ENCODE peak calls at places on chromosome 2, in seven cellular contexts. N is tibial nerve; A is spleen; R is astrocyte; L is right cardiac atrium; I is small intestine; Y is CD4-positive, alpha-beta memory T cell. O is an unnamed sample.

GRCh38 chr2:240670402-240670801 is 12.3 kb downstream of the AQP12B start:
- DNase-seq in N (no peak), A (no peak), R (no peak), L (no peak), I (no peak), Y (no peak), O (no peak)

GRCh38 chr2:105795575-105795934 is 50.8 kb downstream of the NCK2 start:
- DNase-seq in N (no peak), A (no peak), R (no peak), L (no peak), I (no peak), Y (no peak), O (no peak)

GRCh38 chr2:112706170-112706664 is 14.6 kb upstream of the NT5DC4 start:
- DNase-seq in N (no peak), A (no peak), R (peak; percentile 96), L (no peak), I (peak; percentile 38), Y (peak; percentile 71), O (no peak)

GRCh38 chr2:196653843-196654242 is 14.3 kb downstream of the CCDC150 start:
- DNase-seq in N (no peak), A (no peak), R (no peak), L (no peak), I (no peak), Y (no peak), O (no peak)

GRCh38 chr2:65300134-65300771 is 72.6 kb downstream of the ACTR2 start:
- DNase-seq in N (peak; percentile 74), A (no peak), R (peak; percentile 77), L (peak; percentile 94), I (no peak), Y (no peak), O (peak; percentile 27)

GRCh38 chr2:188199716-188200128 is 92.0 kb upstream of the GULP1 start:
- DNase-seq in N (no peak), A (no peak), R (peak; percentile 98), L (no peak), I (no peak), Y (no peak), O (no peak)

GRCh38 chr2:102703748-102704147 is 58.1 kb upstream of the TMEM182 start:
- DNase-seq in N (no peak), A (no peak), R (peak; percentile 2), L (no peak), I (peak; percentile 66), Y (no peak), O (no peak)

GRCh38 chr2:79369127-79369526 is 143.7 kb upstream of the CTNNA2 start:
- DNase-seq in N (no peak), A (no peak), R (no peak), L (no peak), I (no peak), Y (no peak), O (no peak)

GRCh38 chr2:50582164-50582563 is 449.8 kb downstream of the NRXN1 start:
- DNase-seq in N (no peak), A (peak; percentile 62), R (no peak), L (peak; percentile 13), I (peak; percentile 64), Y (no peak), O (no peak)

GRCh38 chr2:125745514-125745913 is 910.4 kb upstream of the GYPC start:
- DNase-seq in N (no peak), A (no peak), R (no peak), L (no peak), I (peak; percentile 37), Y (no peak), O (no peak)

GRCh38 chr2:35830833-35831232 is 524.7 kb upstream of the CRIM1 start:
- DNase-seq in N (no peak), A (no peak), R (no peak), L (no peak), I (no peak), Y (no peak), O (no peak)

GRCh38 chr2:203328735-203329549 is 748 bp downstream of the ABI2 start:
- DNase-seq in N (no peak), A (peak; percentile 81), R (peak; percentile 13), L (peak; percentile 66), I (peak; percentile 9), Y (peak; percentile 31), O (no peak)

GRCh38 chr2:32902986-32903385 is 43.8 kb upstream of the LTBP1 start:
- DNase-seq in N (no peak), A (no peak), R (no peak), L (no peak), I (no peak), Y (no peak), O (no peak)

GRCh38 chr2:74205113-74205512 is 6.7 kb downstream of the MTHFD2 start:
- DNase-seq in N (no peak), A (no peak), R (no peak), L (no peak), I (peak; percentile 78), Y (no peak), O (no peak)

GRCh38 chr2:23546913-23547312 is 161.9 kb downstream of the KLHL29 start:
- DNase-seq in N (no peak), A (no peak), R (no peak), L (peak; percentile 22), I (no peak), Y (no peak), O (no peak)

GRCh38 chr2:105388971-105389381 is 9.9 kb downstream of the FHL2 start:
- DNase-seq in N (no peak), A (no peak), R (peak; percentile 99), L (no peak), I (no peak), Y (no peak), O (no peak)

GRCh38 chr2:164882276-164882675 is 40.7 kb upstream of the COBLL1 start:
- DNase-seq in N (no peak), A (no peak), R (peak; percentile 16), L (peak; percentile 52), I (peak; percentile 11), Y (no peak), O (no peak)

GRCh38 chr2:236169151-236169721 is 1.1 kb upstream of the GBX2 start:
- DNase-seq in N (no peak), A (peak; percentile 37), R (no peak), L (no peak), I (no peak), Y (no peak), O (no peak)

GRCh38 chr2:72973566-72974435 is 56.5 kb downstream of the EMX1 start:
- DNase-seq in N (no peak), A (no peak), R (peak; percentile 9), L (peak; percentile 65), I (peak; percentile 55), Y (peak; percentile 32), O (no peak)

GRCh38 chr2:26086155-26086634 is 52.3 kb downstream of the RAB10 start:
- DNase-seq in N (no peak), A (no peak), R (peak; percentile 96), L (no peak), I (no peak), Y (peak; percentile 9), O (no peak)

GRCh38 chr2:232781765-232782164 is 5.4 kb upstream of the KCNJ13 start:
- DNase-seq in N (no peak), A (no peak), R (peak; percentile 85), L (no peak), I (peak; percentile 93), Y (peak; percentile 35), O (no peak)

GRCh38 chr2:176080540-176081355 is 3.0 kb downstream of the EVX2 start:
- DNase-seq in N (no peak), A (no peak), R (no peak), L (peak; percentile 61), I (no peak), Y (no peak), O (no peak)

DNA sequence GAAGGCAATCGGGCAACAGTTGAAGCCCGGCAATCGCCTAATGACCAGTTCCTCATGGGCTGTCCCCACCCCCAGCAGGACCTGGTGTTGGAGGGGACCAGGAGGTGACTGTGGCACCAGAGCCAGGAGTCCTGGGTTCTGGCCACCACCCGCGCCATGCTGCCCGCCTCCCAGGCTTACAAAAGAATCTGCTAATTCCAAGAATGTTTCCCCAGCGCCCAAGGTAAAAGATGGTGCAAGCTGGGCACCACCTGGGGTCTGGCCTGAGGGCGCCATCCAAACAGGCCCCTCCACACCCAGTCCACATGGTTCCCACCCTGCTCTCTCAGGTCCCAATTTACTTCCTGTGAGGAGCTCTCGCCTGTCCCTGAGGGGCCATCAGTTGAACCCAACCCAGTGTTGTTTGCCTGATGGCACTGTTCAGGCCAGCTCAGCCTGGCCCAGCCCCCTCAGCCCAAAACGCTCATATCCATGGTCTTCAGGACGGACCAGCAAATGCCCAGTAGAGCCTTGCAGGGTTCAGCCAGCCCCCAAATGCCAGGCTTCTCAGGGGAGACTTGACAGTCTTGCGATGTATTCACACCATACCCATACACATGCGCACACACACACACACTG is 5.1 kb downstream of the SDC1 start:
- DNase-seq in N (no peak), A (peak; percentile 58), R (no peak), L (no peak), I (no peak), Y (no peak), O (no peak)
- H3K4me1 ChIP-seq in N (no peaks in the 10 kb centered on the region), A (peaks cover 23% of the 10 kb centered on the region), R (peaks cover 26% of the 10 kb centered on the region), L (no peaks in the 10 kb centered on the region), I (peaks cover 2% of the 10 kb centered on the region), Y (peaks cover 7% of the 10 kb centered on the region), O (peaks cover 3% of the 10 kb centered on the region)

GRCh38 chr2:55010149-55010591 is 40.1 kb downstream of the RTN4 start:
- DNase-seq in N (no peak), A (peak; percentile 82), R (peak; percentile 40), L (peak; percentile 49), I (peak; percentile 93), Y (peak; percentile 73), O (peak; percentile 35)

GRCh38 chr2:55012648-55013484 is 37.4 kb downstream of the RTN4 start:
- DNase-seq in N (no peak), A (no peak), R (no peak), L (no peak), I (no peak), Y (no peak), O (no peak)

GRCh38 chr2:55011741-55012574 is 38.3 kb downstream of the RTN4 start:
- DNase-seq in N (no peak), A (no peak), R (no peak), L (no peak), I (no peak), Y (no peak), O (no peak)

GRCh38 chr2:55010915-55011314 is 39.3 kb downstream of the RTN4 start:
- DNase-seq in N (no peak), A (no peak), R (no peak), L (peak; percentile 46), I (no peak), Y (no peak), O (no peak)

GRCh38 chr2:55009277-55010055 is 40.8 kb downstream of the RTN4 start:
- DNase-seq in N (no peak), A (no peak), R (no peak), L (no peak), I (peak; percentile 44), Y (peak; percentile 46), O (no peak)
- H3K4me1 ChIP-seq in N (no peaks in the 10 kb centered on the region), A (peaks cover 99% of the 10 kb centered on the region), R (peaks cover 30% of the 10 kb centered on the region), L (peaks cover 6% of the 10 kb centered on the region), I (peaks cover 17% of the 10 kb centered on the region), Y (peaks cover 80% of the 10 kb centered on the region), O (peaks cover under 1% of the 10 kb centered on the region)

GRCh38 chr2:127810156-127810636 is 775 bp downstream of the WDR33 start:
- DNase-seq in N (no peak), A (no peak), R (peak; percentile 16), L (no peak), I (peak; percentile 40), Y (no peak), O (no peak)
- H3K4me1 ChIP-seq in N (peaks cover 3% of the 10 kb centered on the region), A (peaks cover 63% of the 10 kb centered on the region), R (peaks cover 9% of the 10 kb centered on the region), L (peaks cover 4% of the 10 kb centered on the region), I (peaks cover 10% of the 10 kb centered on the region), Y (peaks cover 52% of the 10 kb centered on the region), O (peaks cover 26% of the 10 kb centered on the region)

DNA sequence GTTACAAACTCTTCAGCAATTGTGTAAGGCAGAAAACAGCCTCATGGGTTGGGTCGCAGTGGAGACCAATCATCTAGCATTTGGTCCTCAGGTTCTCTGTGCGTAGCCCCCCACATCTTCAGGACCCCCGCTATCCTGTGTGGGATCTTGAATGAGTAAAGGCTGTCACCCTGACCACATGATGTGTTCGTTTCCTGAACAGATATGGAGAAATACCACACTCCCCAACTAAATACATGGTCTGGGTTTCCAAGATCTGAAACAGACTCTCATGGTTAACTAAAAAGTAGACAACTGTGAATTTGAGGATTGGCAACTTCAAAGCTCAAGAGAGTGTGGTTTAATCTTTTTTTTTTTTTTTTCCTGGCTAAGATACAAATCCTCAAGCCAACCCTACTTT is 23.2 kb downstream of the DOCK10 start:
- DNase-seq in N (no peak), A (no peak), R (no peak), L (no peak), I (no peak), Y (no peak), O (no peak)
- H3K4me1 ChIP-seq in N (no peaks in the 10 kb centered on the region), A (peaks cover 56% of the 10 kb centered on the region), R (no peaks in the 10 kb centered on the region), L (no peaks in the 10 kb centered on the region), I (peaks cover 2% of the 10 kb centered on the region), Y (peaks cover 78% of the 10 kb centered on the region), O (no peaks in the 10 kb centered on the region)